ENCODE peak calls at places on chromosomes 1 and 21, in nine cellular contexts. One of them, this sample, is unnamed.

GRCh38 chr1:167949770-167950169 is 12.9 kb upstream of the MPC2 start:
- DNase-seq in astrocyte of the spinal cord: no peak
- DNase-seq in uterus: no peak
- DNase-seq in fibroblast of lung: no peak
- DNase-seq in AG04449: no peak
- DNase-seq in AG04450: no peak
- DNase-seq in OCI-LY7: no peak
- DNase-seq in brain microvascular endothelial cell: no peak
- DNase-seq in fibroblast of mammary gland: no peak
- DNase-seq in this sample: no peak

GRCh38 chr1:21543598-21543997 is 34.4 kb downstream of the ALPL start:
- DNase-seq in astrocyte of the spinal cord: no peak
- DNase-seq in uterus: no peak
- DNase-seq in fibroblast of lung: no peak
- DNase-seq in AG04449: no peak
- DNase-seq in AG04450: no peak
- DNase-seq in OCI-LY7: no peak
- DNase-seq in brain microvascular endothelial cell: no peak
- DNase-seq in fibroblast of mammary gland: no peak
- DNase-seq in this sample: no peak

GRCh38 chr1:39973503-39974135 is 18.7 kb downstream of the MFSD2A start:
- DNase-seq in astrocyte of the spinal cord: peak
- DNase-seq in uterus: peak
- DNase-seq in fibroblast of lung: peak
- DNase-seq in AG04449: no peak
- DNase-seq in AG04450: no peak
- DNase-seq in OCI-LY7: peak
- DNase-seq in brain microvascular endothelial cell: peak
- DNase-seq in fibroblast of mammary gland: peak
- DNase-seq in this sample: no peak

GRCh38 chr1:33010946-33011731 is 25.5 kb downstream of the AK2 start:
- DNase-seq in astrocyte of the spinal cord: peak
- DNase-seq in uterus: peak
- DNase-seq in fibroblast of lung: peak
- DNase-seq in AG04449: no peak
- DNase-seq in AG04450: no peak
- DNase-seq in OCI-LY7: no peak
- DNase-seq in brain microvascular endothelial cell: no peak
- DNase-seq in fibroblast of mammary gland: peak
- DNase-seq in this sample: no peak

GRCh38 chr1:74686941-74687340 is 13.3 kb upstream of the ERICH3 start:
- DNase-seq in astrocyte of the spinal cord: no peak
- DNase-seq in uterus: no peak
- DNase-seq in fibroblast of lung: no peak
- DNase-seq in AG04449: no peak
- DNase-seq in AG04450: no peak
- DNase-seq in OCI-LY7: no peak
- DNase-seq in brain microvascular endothelial cell: no peak
- DNase-seq in fibroblast of mammary gland: no peak
- DNase-seq in this sample: no peak

GRCh38 chr1:28835237-28835650 is 23.3 kb downstream of the OPRD1 start:
- DNase-seq in astrocyte of the spinal cord: no peak
- DNase-seq in uterus: no peak
- DNase-seq in fibroblast of lung: no peak
- DNase-seq in AG04449: no peak
- DNase-seq in AG04450: no peak
- DNase-seq in OCI-LY7: no peak
- DNase-seq in brain microvascular endothelial cell: no peak
- DNase-seq in fibroblast of mammary gland: no peak
- DNase-seq in this sample: peak

GRCh38 chr1:77639056-77639455 is 43.4 kb downstream of the ZZZ3 start:
- DNase-seq in astrocyte of the spinal cord: no peak
- DNase-seq in uterus: no peak
- DNase-seq in fibroblast of lung: peak
- DNase-seq in AG04449: peak
- DNase-seq in AG04450: no peak
- DNase-seq in OCI-LY7: no peak
- DNase-seq in brain microvascular endothelial cell: no peak
- DNase-seq in fibroblast of mammary gland: peak
- DNase-seq in this sample: no peak

GRCh38 chr1:227234998-227235405 is 83.3 kb downstream of the CDC42BPA start:
- DNase-seq in astrocyte of the spinal cord: peak
- DNase-seq in uterus: no peak
- DNase-seq in fibroblast of lung: peak
- DNase-seq in AG04449: peak
- DNase-seq in AG04450: peak
- DNase-seq in OCI-LY7: peak
- DNase-seq in brain microvascular endothelial cell: peak
- DNase-seq in fibroblast of mammary gland: peak
- DNase-seq in this sample: peak

GRCh38 chr1:9385801-9386573 is 93.3 kb downstream of the SPSB1 start:
- DNase-seq in astrocyte of the spinal cord: no peak
- DNase-seq in uterus: no peak
- DNase-seq in fibroblast of lung: no peak
- DNase-seq in AG04449: no peak
- DNase-seq in AG04450: no peak
- DNase-seq in OCI-LY7: no peak
- DNase-seq in brain microvascular endothelial cell: no peak
- DNase-seq in fibroblast of mammary gland: no peak
- DNase-seq in this sample: no peak

GRCh38 chr1:156356875-156357534 is 12.0 kb upstream of the RHBG start:
- DNase-seq in astrocyte of the spinal cord: no peak
- DNase-seq in uterus: no peak
- DNase-seq in fibroblast of lung: no peak
- DNase-seq in AG04449: no peak
- DNase-seq in AG04450: no peak
- DNase-seq in OCI-LY7: peak
- DNase-seq in brain microvascular endothelial cell: no peak
- DNase-seq in fibroblast of mammary gland: no peak
- DNase-seq in this sample: no peak

GRCh38 chr1:164101802-164102201 is 457.2 kb upstream of the PBX1 start:
- DNase-seq in astrocyte of the spinal cord: no peak
- DNase-seq in uterus: no peak
- DNase-seq in fibroblast of lung: no peak
- DNase-seq in AG04449: no peak
- DNase-seq in AG04450: no peak
- DNase-seq in OCI-LY7: no peak
- DNase-seq in brain microvascular endothelial cell: no peak
- DNase-seq in fibroblast of mammary gland: no peak
- DNase-seq in this sample: no peak

GRCh38 chr21:33950425-33951079 is 34.9 kb upstream of the ATP5PO start:
- DNase-seq in astrocyte of the spinal cord: no peak
- DNase-seq in uterus: no peak
- DNase-seq in fibroblast of lung: no peak
- DNase-seq in AG04449: no peak
- DNase-seq in AG04450: no peak
- DNase-seq in OCI-LY7: no peak
- DNase-seq in brain microvascular endothelial cell: no peak
- DNase-seq in fibroblast of mammary gland: no peak
- DNase-seq in this sample: no peak

GRCh38 chr1:18322353-18323032 is 158.2 kb upstream of the KLHDC7A start:
- DNase-seq in astrocyte of the spinal cord: no peak
- DNase-seq in uterus: no peak
- DNase-seq in fibroblast of lung: no peak
- DNase-seq in AG04449: no peak
- DNase-seq in AG04450: no peak
- DNase-seq in OCI-LY7: peak
- DNase-seq in brain microvascular endothelial cell: no peak
- DNase-seq in fibroblast of mammary gland: no peak
- DNase-seq in this sample: no peak

GRCh38 chr1:17516303-17517214 is 22.9 kb upstream of the ARHGEF10L start:
- DNase-seq in astrocyte of the spinal cord: no peak
- DNase-seq in uterus: no peak
- DNase-seq in fibroblast of lung: no peak
- DNase-seq in AG04449: no peak
- DNase-seq in AG04450: no peak
- DNase-seq in OCI-LY7: no peak
- DNase-seq in brain microvascular endothelial cell: no peak
- DNase-seq in fibroblast of mammary gland: no peak
- DNase-seq in this sample: no peak

GRCh38 chr1:147641695-147642592 is 28.4 kb downstream of the ACP6 start:
- DNase-seq in astrocyte of the spinal cord: peak
- DNase-seq in uterus: peak
- DNase-seq in fibroblast of lung: peak
- DNase-seq in AG04449: no peak
- DNase-seq in AG04450: no peak
- DNase-seq in OCI-LY7: peak
- DNase-seq in brain microvascular endothelial cell: peak
- DNase-seq in fibroblast of mammary gland: peak
- DNase-seq in this sample: no peak

DNA sequence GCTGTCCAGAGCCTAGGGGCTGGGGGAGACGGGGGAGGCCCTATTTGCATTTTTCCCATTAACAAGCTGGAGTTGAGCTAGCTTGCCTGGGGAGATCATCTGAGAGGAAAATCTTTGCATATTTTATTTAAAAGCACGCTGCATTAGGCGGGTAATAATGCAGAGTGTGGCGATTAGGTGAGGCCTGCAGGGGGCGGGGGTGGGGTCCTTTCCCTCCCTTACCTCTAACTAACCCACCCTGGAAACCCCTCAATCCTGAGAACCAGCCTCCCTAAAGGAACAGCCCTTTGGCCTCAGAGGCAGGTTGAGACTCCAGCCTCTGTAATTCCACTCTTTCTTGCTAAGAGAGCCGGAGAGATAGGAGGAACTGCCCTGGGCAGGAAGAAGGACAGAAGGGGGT is 16.1 kb downstream of the C1orf216 start:
- DNase-seq in astrocyte of the spinal cord: no peak
- DNase-seq in uterus: no peak
- DNase-seq in fibroblast of lung: no peak
- DNase-seq in AG04449: no peak
- DNase-seq in AG04450: no peak
- DNase-seq in OCI-LY7: no peak
- DNase-seq in brain microvascular endothelial cell: no peak
- DNase-seq in fibroblast of mammary gland: no peak
- DNase-seq in this sample: no peak
- TF ChIP-seq CTCF in astrocyte of the spinal cord: no peak
- TF ChIP-seq CTCF in uterus: no peak
- TF ChIP-seq CTCF in fibroblast of lung: no peak
- TF ChIP-seq CTCF in AG04449: no peak
- TF ChIP-seq CTCF in AG04450: peak
- TF ChIP-seq CTCF in OCI-LY7: no peak
- TF ChIP-seq CTCF in brain microvascular endothelial cell: peak
- TF ChIP-seq CTCF in fibroblast of mammary gland: no peak
- TF ChIP-seq CTCF in this sample: peak

DNA sequence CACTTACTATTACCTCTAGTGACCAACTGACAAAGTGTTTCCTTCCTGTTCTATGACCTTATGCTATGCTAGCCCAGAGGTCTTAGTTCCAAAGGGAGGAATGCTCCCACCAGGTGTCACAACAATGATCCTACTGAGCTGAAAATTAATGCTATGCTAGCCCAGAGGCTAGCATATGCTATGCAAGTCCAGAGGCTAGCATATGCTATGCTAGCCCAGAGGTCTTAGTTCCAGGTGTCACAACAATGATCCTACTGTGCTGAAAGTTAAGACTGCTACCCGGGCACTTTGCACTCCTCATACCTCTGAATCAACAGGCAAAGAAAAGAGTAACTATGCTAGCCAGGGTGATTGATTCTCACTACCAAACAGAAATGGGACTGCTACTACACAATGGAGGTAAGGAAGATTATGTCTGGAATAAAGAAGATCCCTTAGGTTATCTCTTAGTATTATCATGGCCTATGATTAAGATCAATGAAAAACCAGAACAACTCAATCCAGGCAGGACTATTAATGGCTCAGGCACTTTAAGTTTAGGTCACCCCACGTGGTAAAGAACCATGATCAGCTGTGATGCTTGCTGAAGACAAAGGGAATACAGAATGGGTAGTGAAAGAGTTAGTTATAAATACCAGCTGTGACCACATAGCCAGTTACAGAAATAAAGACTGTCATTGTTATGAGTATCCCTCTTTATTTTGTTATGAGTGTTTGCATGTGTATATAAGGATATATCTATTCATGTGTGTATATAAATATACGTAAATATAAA is 114.1 kb downstream of the CSMD2 start:
- DNase-seq in astrocyte of the spinal cord: no peak
- DNase-seq in uterus: no peak
- DNase-seq in fibroblast of lung: no peak
- DNase-seq in AG04449: no peak
- DNase-seq in AG04450: no peak
- DNase-seq in OCI-LY7: no peak
- DNase-seq in brain microvascular endothelial cell: no peak
- DNase-seq in fibroblast of mammary gland: no peak
- DNase-seq in this sample: no peak
- H3K4me3 ChIP-seq in astrocyte of the spinal cord: no peak
- H3K4me3 ChIP-seq in uterus: no peak
- H3K4me3 ChIP-seq in fibroblast of lung: no peak
- H3K4me3 ChIP-seq in AG04449: no peak
- H3K4me3 ChIP-seq in AG04450: no peak
- H3K4me3 ChIP-seq in OCI-LY7: no peak
- H3K4me3 ChIP-seq in brain microvascular endothelial cell: no peak
- H3K4me3 ChIP-seq in fibroblast of mammary gland: no peak
- H3K4me3 ChIP-seq in this sample: no peak

GRCh38 chr1:113459279-113459678 is 69.0 kb downstream of the MAGI3 start:
- DNase-seq in astrocyte of the spinal cord: no peak
- DNase-seq in uterus: no peak
- DNase-seq in fibroblast of lung: no peak
- DNase-seq in AG04449: no peak
- DNase-seq in AG04450: no peak
- DNase-seq in OCI-LY7: no peak
- DNase-seq in brain microvascular endothelial cell: no peak
- DNase-seq in fibroblast of mammary gland: peak
- DNase-seq in this sample: no peak
- TF ChIP-seq CTCF in astrocyte of the spinal cord: no peak
- TF ChIP-seq CTCF in uterus: no peak
- TF ChIP-seq CTCF in fibroblast of lung: no peak
- TF ChIP-seq CTCF in AG04449: no peak
- TF ChIP-seq CTCF in AG04450: no peak
- TF ChIP-seq CTCF in OCI-LY7: no peak
- TF ChIP-seq CTCF in brain microvascular endothelial cell: no peak
- TF ChIP-seq CTCF in fibroblast of mammary gland: no peak
- TF ChIP-seq CTCF in this sample: no peak

DNA sequence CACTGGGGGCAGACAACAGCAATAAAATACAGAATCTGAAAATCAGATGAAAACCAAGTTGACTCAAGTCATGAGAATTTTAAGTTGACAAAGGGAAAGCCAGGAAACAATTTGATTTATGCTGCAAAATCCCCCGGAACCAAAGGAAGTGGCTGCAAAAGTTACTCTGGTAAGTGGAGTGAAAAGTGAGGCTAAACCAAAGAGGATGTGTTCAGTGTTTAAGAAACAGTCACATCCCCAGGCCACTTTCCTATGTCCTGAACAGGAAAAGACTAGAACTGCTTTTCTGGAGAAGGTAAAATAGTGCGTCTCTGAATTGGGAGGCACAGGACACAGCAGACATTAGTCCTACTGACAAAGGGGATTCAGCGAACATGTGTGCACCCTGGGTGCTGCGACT is 5.9 kb downstream of the TARBP1 start:
- DNase-seq in astrocyte of the spinal cord: peak
- DNase-seq in uterus: no peak
- DNase-seq in fibroblast of lung: no peak
- DNase-seq in AG04449: no peak
- DNase-seq in AG04450: no peak
- DNase-seq in OCI-LY7: no peak
- DNase-seq in brain microvascular endothelial cell: no peak
- DNase-seq in fibroblast of mammary gland: no peak
- DNase-seq in this sample: no peak
- H3K4me3 ChIP-seq in astrocyte of the spinal cord: no peak
- H3K4me3 ChIP-seq in uterus: no peak
- H3K4me3 ChIP-seq in fibroblast of lung: no peak
- H3K4me3 ChIP-seq in AG04449: no peak
- H3K4me3 ChIP-seq in AG04450: no peak
- H3K4me3 ChIP-seq in OCI-LY7: no peak
- H3K4me3 ChIP-seq in brain microvascular endothelial cell: no peak
- H3K4me3 ChIP-seq in fibroblast of mammary gland: no peak
- H3K4me3 ChIP-seq in this sample: no peak

This sample was measured in retinal pigment epithelial cell.